ENCODE peak calls at places on chromosomes 2 and 18, in six cellular contexts. J, W, Z, V, M and O are unnamed samples.

GRCh38 chr2:200613692-200614091 is 27.9 kb downstream of the AOX1 start:
- DNase-seq in J (no peak), V (no peak), Z (no peak), W (no peak), M (no peak), O (no peak)

GRCh38 chr18:49249523-49249922 is 210.9 kb downstream of the DYM start:
- DNase-seq in Z (no peak), W (peak; percentile 68), J (no peak), M (no peak), V (peak; percentile 75), O (no peak)

GRCh38 chr2:32135409-32135808 is 30.3 kb upstream of the SLC30A6 start:
- DNase-seq in Z (no peak), J (no peak), W (peak; percentile 52), V (peak; percentile 60), M (no peak), O (no peak)

GRCh38 chr2:201114350-201114749 is 1.6 kb upstream of the CFLAR start:
- DNase-seq in Z (no peak), J (no peak), M (no peak), V (no peak), W (no peak), O (no peak)

GRCh38 chr2:27884546-27884945 is 5.6 kb downstream of the RBKS start:
- DNase-seq in Z (no peak), V (peak; percentile 20), W (no peak), M (no peak), J (no peak), O (no peak)

GRCh38 chr18:77108001-77108692 is 24.4 kb downstream of the MBP start:
- DNase-seq in Z (peak; percentile 84), V (peak; percentile 67), W (peak; percentile 55), J (no peak), M (no peak), O (no peak)

GRCh38 chr2:100852999-100853908 is 33.3 kb downstream of the NPAS2 start:
- DNase-seq in V (no peak), M (no peak), W (no peak), Z (no peak), J (no peak), O (no peak)

GRCh38 chr18:3726241-3726951 is 276.4 kb downstream of the TGIF1 start:
- DNase-seq in V (peak; percentile 58), J (no peak), Z (no peak), M (no peak), W (no peak), O (no peak)

GRCh38 chr2:120820885-120821279 is 85.2 kb downstream of the GLI2 start:
- DNase-seq in Z (peak; percentile 29), J (no peak), V (no peak), M (no peak), W (peak; percentile 53), O (no peak)

GRCh38 chr2:160305081-160305750 is 105.1 kb upstream of the ITGB6 start:
- DNase-seq in W (no peak), V (no peak), M (no peak), Z (no peak), J (no peak), O (no peak)

GRCh38 chr2:116754371-116755101 is 1060.0 kb upstream of the DDX18 start:
- DNase-seq in Z (no peak), W (no peak), V (no peak), M (no peak), J (no peak), O (no peak)

GRCh38 chr2:227853204-227853629 is 18.2 kb upstream of the DAW1 start:
- DNase-seq in Z (no peak), M (no peak), W (no peak), J (no peak), V (no peak), O (no peak)

GRCh38 chr18:23438608-23439366 is 14.3 kb upstream of the RIOK3 start:
- DNase-seq in W (no peak), J (no peak), V (no peak), M (no peak), Z (no peak), O (no peak)

GRCh38 chr2:70715161-70715985 is 52.6 kb downstream of the ADD2 start:
- DNase-seq in V (no peak), W (no peak), J (no peak), Z (no peak), M (no peak), O (no peak)

GRCh38 chr2:238169021-238169707 is 10.4 kb downstream of the ERFE start:
- DNase-seq in Z (peak; percentile 73), V (no peak), W (peak; percentile 80), J (no peak), M (no peak), O (no peak)

GRCh38 chr18:68448736-68449135 is 266.2 kb downstream of the TMX3 start:
- DNase-seq in V (no peak), J (no peak), Z (no peak), W (peak; percentile 68), M (no peak), O (no peak)

GRCh38 chr2:130353291-130354134 is 2.3 kb upstream of the PTPN18 start:
- DNase-seq in M (no peak), V (no peak), W (no peak), Z (no peak), J (no peak), O (no peak)

GRCh38 chr18:13725566-13726227 is 661 bp downstream of the FAM210A start:
- DNase-seq in W (no peak), Z (no peak), V (no peak), M (no peak), J (no peak), O (no peak)

GRCh38 chr18:73653836-73654235 is 493.8 kb downstream of the FBXO15 start:
- DNase-seq in J (no peak), W (no peak), Z (no peak), V (no peak), M (no peak), O (no peak)

GRCh38 chr2:68185541-68186164 is 28.0 kb downstream of the PNO1 start:
- DNase-seq in V (peak; percentile 70), Z (no peak), W (no peak), M (peak; percentile 20), J (peak; percentile 69), O (no peak)

GRCh38 chr2:217887841-217888665 is 114.7 kb downstream of the TNS1 start:
- DNase-seq in J (no peak), V (no peak), W (no peak), Z (peak; percentile 75), M (no peak), O (no peak)

GRCh38 chr18:8056723-8057122 is 489.6 kb downstream of the PTPRM start:
- DNase-seq in V (no peak), W (no peak), M (no peak), J (no peak), Z (no peak), O (no peak)

GRCh38 chr2:164840458-164840929 is 1.1 kb downstream of the COBLL1 start:
- DNase-seq in M (peak; percentile 19), W (no peak), V (no peak), J (no peak), Z (peak; percentile 18), O (no peak)